ENCODE peak calls at places on chromosomes 4 and X, in five cellular contexts. F is tibial nerve, M is ovary, X is suprapubic skin, Q is NB4. A is an unnamed sample.

GRCh38 chrX:1026263-1027015 is 186.0 kb downstream of the CRLF2 start:
- DNase-seq in F (no peak), M (no peak), X (no peak), Q (peak), A (no peak)

GRCh38 chrX:79325263-79325958 is 41.7 kb downstream of the ITM2A start:
- DNase-seq in F (no peak), M (no peak), X (no peak), Q (no peak), A (peak)

GRCh38 chrX:1391707-1392375 is at the start of gene SLC25A6:
- DNase-seq in F (peak), M (peak), X (peak), Q (peak), A (peak)

GRCh38 chr4:153117554-153117953 is 86.7 kb upstream of the TRIM2 start:
- DNase-seq in F (no peak), M (no peak), X (no peak), Q (no peak), A (no peak)

GRCh38 chrX:50700921-50701320 is 113.1 kb downstream of the SHROOM4 start:
- DNase-seq in F (no peak), M (no peak), X (no peak), Q (no peak), A (no peak)

GRCh38 chrX:118627084-118627758 is 100.2 kb upstream of the IL13RA1 start:
- DNase-seq in F (no peak), M (no peak), X (no peak), Q (peak), A (no peak)

GRCh38 chr4:87045659-87046058 is 110.8 kb downstream of the AFF1 start:
- DNase-seq in F (no peak), M (no peak), X (no peak), Q (no peak), A (no peak)

GRCh38 chrX:103879339-103879738 is 47.3 kb upstream of the RAB9B start:
- DNase-seq in F (no peak), M (no peak), X (no peak), Q (no peak), A (no peak)

GRCh38 chrX:66489339-66489738 is 149.5 kb downstream of the EDA2R start:
- DNase-seq in F (no peak), M (no peak), X (no peak), Q (no peak), A (no peak)

GRCh38 chr4:100786481-100786880 is 268.7 kb upstream of the EMCN start:
- DNase-seq in F (no peak), M (no peak), X (no peak), Q (no peak), A (no peak)

GRCh38 chrX:17047224-17047623 is 100.8 kb downstream of the REPS2 start:
- DNase-seq in F (no peak), M (no peak), X (no peak), Q (no peak), A (no peak)

GRCh38 chr4:48578132-48578964 is 88.3 kb downstream of the ZAR1 start:
- DNase-seq in F (peak), M (peak), X (no peak), Q (peak), A (no peak)

GRCh38 chr4:94214703-94215360 is 7.2 kb downstream of the SMARCAD1 start:
- DNase-seq in F (no peak), M (no peak), X (no peak), Q (peak), A (no peak)

GRCh38 chr4:181646864-181647263 is 596.3 kb upstream of the TENM3 start:
- DNase-seq in F (no peak), M (no peak), X (no peak), Q (no peak), A (no peak)

GRCh38 chr4:62898115-62898514 is 1511.1 kb downstream of the TECRL start:
- DNase-seq in F (no peak), M (no peak), X (peak), Q (no peak), A (peak)

DNA sequence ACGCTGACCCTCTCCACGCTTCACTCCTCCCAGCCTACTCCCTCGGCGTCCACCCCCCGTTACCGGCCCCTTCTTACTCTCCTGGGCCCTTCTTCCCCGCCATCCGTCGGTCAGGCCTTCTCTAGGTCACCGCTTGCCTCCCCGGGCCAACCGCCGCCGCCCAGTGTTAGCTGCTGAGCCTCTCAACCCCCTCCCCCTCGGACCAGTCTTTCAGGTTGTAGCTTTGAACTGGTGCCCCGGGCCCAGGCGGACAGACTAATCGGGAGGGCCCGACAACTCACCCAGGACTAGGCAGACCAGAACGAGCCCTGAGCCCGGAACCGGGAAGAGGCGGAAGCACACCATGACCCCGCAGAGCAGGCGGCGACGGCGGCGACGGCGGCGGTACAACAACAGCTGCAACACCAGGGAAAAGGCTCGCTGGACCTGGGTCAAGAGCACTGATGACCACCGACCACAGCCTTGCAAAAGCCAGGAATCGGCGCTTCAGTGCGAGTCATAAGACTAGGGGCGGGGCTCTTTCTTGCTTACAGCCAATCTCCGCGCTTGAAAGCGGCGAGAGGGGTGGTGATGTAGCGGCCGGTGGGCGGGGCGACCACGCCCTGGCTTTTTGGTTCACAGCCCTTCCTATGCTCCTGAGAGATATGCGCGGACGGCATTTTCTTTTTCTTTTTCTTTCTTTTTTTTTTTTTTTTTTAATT is at the start of gene LAMP2:
- DNase-seq in F (peak), M (peak), X (peak), Q (peak), A (peak)
- TF ChIP-seq POLR2A in F (peak), M (peak), X (peak), Q (peak), A (peak)

GRCh38 chrX:132218100-132218807 is 993 bp downstream of the RAP2C start:
- DNase-seq in F (peak), M (peak), X (peak), Q (peak), A (peak)
- TF ChIP-seq POLR2A in F (no peak), M (peak), X (no peak), Q (no peak), A (no peak)

DNA sequence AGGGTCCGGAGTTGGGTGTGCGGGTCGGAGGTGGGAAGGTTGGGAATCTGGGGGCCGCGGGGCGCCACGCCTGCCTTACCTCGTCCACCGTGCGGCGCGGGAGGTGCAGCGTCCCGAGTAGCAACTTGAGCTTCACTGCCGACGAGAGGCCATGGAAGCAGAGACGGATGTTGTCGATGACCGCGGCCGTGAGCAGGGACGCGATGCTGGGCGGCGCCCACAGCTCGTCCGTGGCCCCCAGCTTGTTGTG is 178 bp downstream of the NELFA start:
- DNase-seq in F (no peak), M (no peak), X (no peak), Q (no peak), A (no peak)
- TF ChIP-seq POLR2A in F (no peak), M (no peak), X (no peak), Q (no peak), A (no peak)

GRCh38 chrX:25012793-25013592 is 2.8 kb downstream of the ARX start:
- DNase-seq in F (no peak), M (no peak), X (no peak), Q (peak), A (no peak)
- TF ChIP-seq POLR2A in F (no peak), M (no peak), X (no peak), Q (no peak), A (no peak)

DNA sequence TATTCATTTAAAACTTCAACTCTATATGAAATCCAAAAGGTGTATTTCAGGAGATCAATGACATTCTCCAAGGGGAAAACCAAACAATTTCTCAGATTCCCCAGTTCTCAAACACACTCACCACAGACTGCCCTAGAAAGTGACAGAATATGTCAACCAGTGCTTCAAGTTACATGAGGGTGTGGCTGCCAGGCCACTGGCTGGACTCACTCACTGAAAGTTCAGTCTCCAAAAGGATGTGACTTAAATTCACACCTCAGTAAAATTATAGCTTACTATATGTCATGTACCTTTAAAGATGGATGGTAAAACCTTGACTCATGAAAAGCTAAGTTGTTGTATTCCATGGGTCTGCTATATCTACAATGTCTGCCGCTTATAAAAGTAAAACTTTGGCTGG is 7.3 kb downstream of the INPP4B start:
- DNase-seq in F (no peak), M (no peak), X (no peak), Q (no peak), A (no peak)
- TF ChIP-seq POLR2A in F (no peak), M (no peak), X (no peak), Q (no peak), A (no peak)

GRCh38 chr4:85756938-85757337 is 282.0 kb downstream of the ARHGAP24 start:
- DNase-seq in F (no peak), M (no peak), X (no peak), Q (peak), A (no peak)

GRCh38 chr4:85761803-85762202 is 286.9 kb downstream of the ARHGAP24 start:
- DNase-seq in F (peak), M (peak), X (peak), Q (no peak), A (no peak)

GRCh38 chr4:85760521-85760920 is 285.6 kb downstream of the ARHGAP24 start:
- DNase-seq in F (no peak), M (no peak), X (no peak), Q (no peak), A (no peak)

GRCh38 chr4:85762204-85762884 is 287.4 kb downstream of the ARHGAP24 start:
- DNase-seq in F (no peak), M (peak), X (no peak), Q (no peak), A (no peak)

DNA sequence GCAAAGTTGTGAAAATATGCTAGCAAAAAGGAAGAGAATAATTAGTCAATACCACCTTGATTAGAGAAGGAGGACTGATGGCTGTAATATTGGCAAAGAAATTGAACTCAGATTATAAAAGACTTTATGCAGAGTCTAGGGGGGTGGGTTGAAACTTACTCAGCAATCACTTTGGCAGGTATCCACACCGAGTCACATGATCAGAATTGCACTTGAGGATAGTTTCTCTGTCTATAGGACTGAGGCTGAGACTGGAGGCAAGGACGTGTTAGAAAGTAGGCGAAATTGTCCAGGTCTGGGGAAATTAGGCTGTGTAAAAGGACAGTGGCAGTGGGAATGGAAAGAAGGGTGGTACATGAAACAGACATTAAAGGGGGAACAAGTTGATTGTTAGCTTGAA is 284.4 kb downstream of the ARHGAP24 start:
- DNase-seq in F (no peak), M (no peak), X (no peak), Q (no peak), A (no peak)
- TF ChIP-seq POLR2A in F (no peak), M (no peak), X (no peak), Q (no peak), A (no peak)

GRCh38 chr4:168832746-168833575 is 177.1 kb downstream of the CBR4 start:
- DNase-seq in F (peak), M (peak), X (peak), Q (no peak), A (peak)
- TF ChIP-seq POLR2A in F (no peak), M (no peak), X (no peak), Q (no peak), A (no peak)

GRCh38 chr4:52659016-52659721 is at the start of gene USP46:
- DNase-seq in F (peak), M (peak), X (peak), Q (peak), A (peak)
- TF ChIP-seq POLR2A in F (no peak), M (peak), X (no peak), Q (peak), A (no peak)

GRCh38 chrX:15493118-15494082 is at the start of gene PIR:
- DNase-seq in F (peak), M (peak), X (peak), Q (peak), A (peak)
- TF ChIP-seq POLR2A in F (no peak), M (peak), X (no peak), Q (no peak), A (no peak)

DNA sequence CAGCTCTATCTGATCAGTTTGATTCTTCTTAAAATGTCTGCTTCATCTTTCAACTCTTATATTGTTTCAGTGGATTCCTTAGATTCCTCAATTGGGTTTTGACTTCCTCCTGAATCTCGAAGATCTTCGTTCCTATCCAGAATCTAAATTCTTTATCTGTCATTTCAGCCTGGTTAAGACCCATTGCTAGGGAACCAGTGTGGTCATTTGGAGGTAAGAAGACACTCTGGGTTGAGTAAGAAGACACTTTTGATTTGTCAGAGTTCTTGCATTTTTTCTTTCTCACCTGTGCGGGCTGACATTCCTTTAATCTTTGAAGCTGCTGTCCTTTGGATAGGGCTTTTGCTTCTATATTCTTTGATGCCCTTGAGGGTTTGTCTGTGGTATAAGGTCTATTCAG is 291.9 kb downstream of the SLC7A11 start:
- DNase-seq in F (no peak), M (no peak), X (no peak), Q (no peak), A (no peak)
- TF ChIP-seq POLR2A in F (no peak), M (no peak), X (no peak), Q (no peak), A (no peak)